ENCODE peak calls at places on chromosomes 3 and 15, in eight cellular contexts. A, V, B, W, F, Q, Z and I are unnamed samples.
A peak's percentile ranks its signal among the peaks of the same experiment; 100 is the strongest.

GRCh38 chr3:75655501-75655904 is 8.6 kb upstream of the FRG2C start:
- DNase-seq in Q (no peak), A (no peak), Z (no peak), B (no peak), V (no peak), W (no peak), F (no peak), I (no peak)

GRCh38 chr3:134334231-134334900 is 39.9 kb downstream of the AMOTL2 start:
- DNase-seq in W (peak; percentile 47), Q (peak; percentile 36), B (no peak), V (peak; percentile 21), Z (no peak), F (no peak), A (no peak), I (no peak)

GRCh38 chr3:170802164-170803151 is 67.5 kb downstream of the RPL22L1 start:
- DNase-seq in Z (peak; percentile 98), F (peak; percentile 81), A (no peak), Q (peak; percentile 98), V (no peak), B (no peak), W (peak; percentile 99), I (no peak)

GRCh38 chr15:58742424-58743160 is 6.9 kb downstream of the ADAM10 start:
- DNase-seq in B (no peak), Z (no peak), W (peak; percentile 92), Q (peak; percentile 28), A (no peak), V (no peak), F (no peak), I (no peak)

GRCh38 chr15:62899090-62899493 is 143.5 kb upstream of the TPM1 start:
- DNase-seq in Q (no peak), B (no peak), Z (no peak), W (no peak), V (no peak), F (no peak), A (no peak), I (no peak)

GRCh38 chr3:12508316-12508715 is 24.0 kb downstream of the TSEN2 start:
- DNase-seq in Q (peak; percentile 99), B (no peak), Z (peak; percentile 93), V (no peak), F (peak; percentile 49), A (no peak), W (peak; percentile 100), I (no peak)

GRCh38 chr15:38254065-38254883 is 1.6 kb downstream of the SPRED1 start:
- DNase-seq in Q (peak; percentile 39), Z (no peak), W (peak; percentile 68), B (peak; percentile 60), V (peak; percentile 60), F (peak; percentile 60), A (peak; percentile 51), I (peak; percentile 31)

GRCh38 chr3:49358884-49359225 is 702 bp upstream of the GPX1 start:
- DNase-seq in V (no peak), Z (peak; percentile 49), W (no peak), B (no peak), A (no peak), F (no peak), Q (no peak), I (peak; percentile 38)

GRCh38 chr3:39809181-39809994 is at the start of gene MYRIP:
- DNase-seq in W (no peak), V (peak; percentile 65), Q (no peak), B (peak; percentile 28), Z (no peak), F (peak; percentile 47), A (no peak), I (peak; percentile 68)

GRCh38 chr15:90465140-90465929 is 64.4 kb upstream of the CRTC3 start:
- DNase-seq in W (peak; percentile 81), A (no peak), F (peak; percentile 39), Q (peak; percentile 10), Z (no peak), V (no peak), B (no peak), I (no peak)

GRCh38 chr3:65742914-65743313 is 295.8 kb downstream of the MAGI1 start:
- DNase-seq in B (no peak), F (no peak), A (no peak), Q (no peak), W (peak; percentile 81), V (no peak), Z (no peak), I (no peak)

GRCh38 chr15:100715571-100716455 is 113.4 kb downstream of the ASB7 start:
- DNase-seq in A (no peak), Q (no peak), V (no peak), F (no peak), B (no peak), W (no peak), Z (no peak), I (no peak)

GRCh38 chr15:98917417-98917816 is 90.2 kb downstream of the PGPEP1L start:
- DNase-seq in V (no peak), A (no peak), W (no peak), Z (no peak), B (no peak), Q (no peak), F (no peak), I (no peak)

GRCh38 chr3:46359748-46360509 is 6.0 kb downstream of the CCR2 start:
- DNase-seq in Q (peak; percentile 41), W (peak; percentile 21), F (peak; percentile 57), V (no peak), A (no peak), B (peak; percentile 79), Z (no peak), I (no peak)

DNA sequence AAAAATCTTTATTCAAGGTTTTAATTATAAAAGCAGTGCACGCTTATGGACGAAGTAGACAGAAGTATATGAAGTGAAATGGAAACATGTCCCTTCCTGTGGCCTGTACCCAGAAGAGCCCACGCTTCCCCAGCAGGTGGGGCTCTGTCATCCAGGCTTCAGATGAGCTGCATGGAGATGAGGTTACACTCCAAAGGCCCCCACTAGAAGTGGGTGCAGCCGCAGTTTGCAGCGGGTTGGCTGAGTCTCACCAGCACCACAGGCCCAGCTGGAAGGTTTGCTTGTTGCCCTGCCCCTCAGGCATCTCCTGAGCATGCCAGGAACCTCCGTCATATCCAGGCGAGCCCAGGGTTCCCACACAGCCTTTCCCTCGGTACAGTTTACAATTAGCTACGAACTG is 33.1 kb downstream of the PRR20G start:
- DNase-seq in W (no peak), A (peak; percentile 15), F (peak; percentile 32), Q (no peak), Z (no peak), V (no peak), B (peak; percentile 26), I (peak; percentile 44)
- TF ChIP-seq CTCF in W (peak; percentile 13), A (peak; percentile 64), F (peak; percentile 37), Q (peak; percentile 29), Z (peak; percentile 48), V (peak; percentile 59), B (peak; percentile 16), I (peak; percentile 26)

GRCh38 chr3:26279091-26279490 is 343.5 kb upstream of the LRRC3B start:
- DNase-seq in V (no peak), Z (no peak), A (no peak), B (no peak), Q (no peak), F (no peak), W (no peak), I (no peak)
- TF ChIP-seq CTCF in V (no peak), Z (no peak), A (no peak), B (no peak), Q (no peak), F (no peak), W (no peak), I (no peak)

GRCh38 chr3:193446975-193447602 is 68.5 kb upstream of the ATP13A5 start:
- DNase-seq in V (no peak), F (no peak), Q (no peak), B (no peak), Z (no peak), W (no peak), A (no peak), I (no peak)

GRCh38 chr3:193451881-193452280 is 73.3 kb upstream of the ATP13A5 start:
- DNase-seq in Z (no peak), W (no peak), V (no peak), B (no peak), A (no peak), Q (no peak), F (no peak), I (no peak)

DNA sequence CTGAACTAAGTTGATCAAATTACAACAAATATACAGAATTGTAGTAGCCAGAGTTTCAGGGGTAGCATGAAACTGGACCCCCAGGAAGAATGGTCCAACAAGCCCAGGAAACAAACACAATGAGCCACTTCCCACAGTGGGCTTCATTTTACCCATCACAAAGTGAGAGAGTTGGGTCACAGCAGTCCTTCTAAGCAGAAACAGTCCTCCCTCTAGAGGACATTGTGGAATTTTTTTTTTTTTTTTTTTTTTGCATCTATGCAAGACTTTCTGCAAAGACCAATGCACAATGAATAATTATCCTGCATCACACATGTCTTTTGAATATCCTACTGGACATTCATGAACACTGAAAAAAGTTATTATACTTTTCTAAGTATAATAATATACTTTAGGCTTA is 73.8 kb upstream of the ATP13A5 start:
- DNase-seq in W (no peak), A (no peak), Z (no peak), B (no peak), Q (no peak), V (no peak), F (peak; percentile 33), I (no peak)
- TF ChIP-seq CTCF in W (no peak), A (no peak), Z (no peak), B (no peak), Q (no peak), V (peak; percentile 42), F (peak; percentile 47), I (peak; percentile 13)

DNA sequence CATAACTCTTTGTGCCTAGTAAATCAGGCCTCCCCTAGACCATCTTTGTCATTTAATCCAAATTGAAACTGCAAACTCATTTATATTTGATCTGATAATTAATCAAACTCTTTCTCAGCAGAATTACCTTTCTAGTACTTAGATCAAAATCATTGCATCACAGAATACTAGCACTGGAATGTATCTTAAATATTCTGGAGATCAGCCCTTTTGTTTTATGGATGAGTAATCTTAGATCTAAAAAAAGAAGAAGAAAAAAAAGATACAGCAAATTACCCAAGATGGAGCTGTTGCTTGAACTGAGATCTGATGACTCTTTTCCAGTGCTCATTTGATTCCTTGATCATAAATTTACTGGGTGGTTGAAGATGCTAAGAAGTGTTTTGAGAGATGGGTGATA is 47.9 kb downstream of the NAALADL2 start:
- DNase-seq in B (no peak), V (no peak), W (peak; percentile 43), F (no peak), Q (no peak), A (no peak), Z (no peak), I (no peak)
- TF ChIP-seq CTCF in B (no peak), V (no peak), W (no peak), F (no peak), Q (no peak), A (no peak), Z (no peak), I (no peak)

GRCh38 chr3:101849714-101850326 is 506 bp downstream of the NFKBIZ start:
- DNase-seq in W (no peak), Z (no peak), V (no peak), Q (no peak), B (peak; percentile 66), A (no peak), F (peak; percentile 61), I (no peak)
- TF ChIP-seq CTCF in W (no peak), Z (no peak), V (no peak), Q (no peak), B (no peak), A (no peak), F (peak; percentile 16), I (peak; percentile 38)